ENCODE peak calls at places on chromosome X, in five cellular contexts. G, P, Z, V and Q are unnamed samples.

GRCh38 chrX:17038681-17039161 is 92.3 kb downstream of the REPS2 start:
- DNase-seq in G (no peak), P (no peak), Z (no peak), V (no peak), Q (no peak)

GRCh38 chrX:10509397-10509796 is 111.0 kb downstream of the MID1 start:
- DNase-seq in G (no peak), P (no peak), V (no peak), Z (no peak), Q (no peak)

GRCh38 chrX:46456125-46456922 is 88.9 kb downstream of the ZNF674 start:
- DNase-seq in P (no peak), Z (peak), G (no peak), V (no peak), Q (no peak)

GRCh38 chrX:7264399-7264798 is 116.4 kb upstream of the PUDP start:
- DNase-seq in G (no peak), P (no peak), V (no peak), Z (no peak), Q (no peak)

GRCh38 chrX:34300871-34301270 is 168.8 kb upstream of the FAM47A start:
- DNase-seq in P (no peak), Z (peak), G (peak), V (no peak), Q (peak)

GRCh38 chrX:16643160-16643559 is 6.8 kb upstream of the S100G start:
- DNase-seq in Z (no peak), G (no peak), P (no peak), V (no peak), Q (no peak)

GRCh38 chrX:12548746-12549145 is 242.5 kb upstream of the PRPS2 start:
- DNase-seq in Z (no peak), G (peak), P (no peak), V (no peak), Q (no peak)

GRCh38 chrX:108271397-108271787 is 166.8 kb downstream of the COL4A6 start:
- DNase-seq in Z (no peak), P (no peak), G (no peak), V (no peak), Q (no peak)

GRCh38 chrX:34371740-34372139 is 239.6 kb upstream of the FAM47A start:
- DNase-seq in V (no peak), P (no peak), Z (no peak), G (no peak), Q (no peak)

GRCh38 chrX:71994601-71995000 is 84.0 kb downstream of the NHSL2 start:
- DNase-seq in V (no peak), P (no peak), Z (no peak), G (no peak), Q (no peak)

GRCh38 chrX:10098235-10098819 is 58.4 kb upstream of the CLCN4 start:
- DNase-seq in P (no peak), V (no peak), Z (no peak), G (no peak), Q (no peak)

GRCh38 chrX:53281321-53281822 is at the start of gene IQSEC2:
- DNase-seq in Z (peak), G (no peak), P (peak), V (peak), Q (peak)

GRCh38 chrX:72306851-72307645 is 1.3 kb upstream of the CITED1 start:
- DNase-seq in P (peak), V (peak), Z (peak), G (peak), Q (peak)

GRCh38 chrX:16874458-16875095 is 4.4 kb upstream of the RBBP7 start:
- DNase-seq in P (no peak), Z (no peak), G (no peak), V (no peak), Q (no peak)

GRCh38 chrX:65595460-65595876 is 60.9 kb upstream of the LAS1L start:
- DNase-seq in V (peak), P (peak), G (peak), Z (peak), Q (peak)

GRCh38 chrX:34426334-34426733 is 230.8 kb downstream of the TMEM47 start:
- DNase-seq in P (no peak), Z (no peak), G (no peak), V (no peak), Q (no peak)

GRCh38 chrX:119753001-119753400 is 5.4 kb upstream of the SOWAHD start:
- DNase-seq in Z (no peak), P (no peak), G (no peak), V (no peak), Q (no peak)

GRCh38 chrX:20263474-20263873 is 3.2 kb downstream of the RPS6KA3 start:
- DNase-seq in G (no peak), V (no peak), Z (no peak), P (no peak), Q (no peak)

GRCh38 chrX:69124108-69124507 is 41.1 kb downstream of the PJA1 start:
- DNase-seq in V (no peak), P (no peak), G (no peak), Z (no peak), Q (no peak)

GRCh38 chrX:23773601-23774175 is 9.3 kb upstream of the SAT1 start:
- DNase-seq in V (no peak), P (no peak), G (no peak), Z (no peak), Q (no peak)

GRCh38 chrX:67693928-67694327 is 150.1 kb downstream of the AR start:
- DNase-seq in Z (no peak), V (no peak), P (no peak), G (no peak), Q (no peak)

GRCh38 chrX:134764202-134764785 is 106.0 kb upstream of the PLAC1 start:
- DNase-seq in P (no peak), G (no peak), V (no peak), Z (no peak), Q (no peak)

GRCh38 chrX:109372716-109373115 is 109.2 kb downstream of the GUCY2F start:
- DNase-seq in G (no peak), P (no peak), V (no peak), Z (no peak), Q (no peak)

GRCh38 chrX:48468693-48469691 is 1.1 kb downstream of the SLC38A5 start:
- DNase-seq in V (no peak), Z (no peak), P (no peak), G (no peak), Q (no peak)

GRCh38 chrX:337331-337831 is 18.8 kb upstream of the GTPBP6 start:
- DNase-seq in V (peak), Z (no peak), P (no peak), G (no peak), Q (no peak)

DNA sequence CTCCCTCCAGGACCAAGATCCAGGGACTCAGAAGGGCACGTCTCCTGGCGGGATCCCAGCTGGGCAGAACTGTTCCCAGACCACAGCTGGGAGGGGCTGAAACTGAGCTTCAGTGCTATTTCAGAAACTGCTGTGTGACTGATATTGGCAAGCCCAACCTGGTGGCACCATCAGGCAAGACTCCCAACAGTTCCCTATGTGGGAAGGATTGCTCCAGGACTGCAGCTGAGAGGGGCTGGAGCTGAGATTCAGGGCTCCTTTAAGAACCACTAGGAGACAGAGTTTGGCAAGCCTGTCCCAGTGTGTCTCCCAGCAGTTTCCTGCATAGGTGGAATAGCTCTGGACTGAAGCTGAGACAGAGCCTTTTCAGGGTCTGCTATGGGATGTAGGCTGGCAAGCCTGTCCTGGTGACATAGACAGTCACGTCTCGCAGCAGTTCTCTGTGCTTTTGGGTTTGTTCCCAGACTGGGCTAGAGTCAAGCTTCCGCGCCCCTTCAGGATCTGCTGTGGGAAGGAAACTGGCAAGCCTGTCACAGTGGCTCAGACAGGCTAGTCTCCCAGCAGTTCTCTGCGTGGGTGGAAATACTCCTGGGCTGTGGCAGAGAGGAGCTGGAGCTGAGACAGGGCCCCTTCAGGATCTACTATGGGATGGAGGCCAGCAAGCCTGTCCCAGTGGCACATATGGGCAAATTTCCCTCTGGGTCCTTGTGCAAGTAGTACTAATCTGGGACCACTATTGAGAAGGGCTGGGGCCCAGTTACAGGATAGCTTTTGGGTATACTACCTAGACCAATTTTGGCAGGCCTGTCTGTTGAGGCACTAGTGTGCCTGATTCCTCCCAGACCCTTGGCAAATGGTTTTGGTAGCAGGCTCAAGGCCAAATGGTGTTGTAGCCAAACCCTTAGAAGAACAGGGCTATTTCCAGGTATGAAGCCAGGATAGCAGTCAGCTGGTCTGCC is 20.2 kb upstream of the MED14 start:
- DNase-seq in P (no peak), V (no peak), G (no peak), Z (peak), Q (no peak)
- H3K4me3 ChIP-seq in P (no peak), V (no peak), G (no peak), Z (no peak), Q (no peak)

DNA sequence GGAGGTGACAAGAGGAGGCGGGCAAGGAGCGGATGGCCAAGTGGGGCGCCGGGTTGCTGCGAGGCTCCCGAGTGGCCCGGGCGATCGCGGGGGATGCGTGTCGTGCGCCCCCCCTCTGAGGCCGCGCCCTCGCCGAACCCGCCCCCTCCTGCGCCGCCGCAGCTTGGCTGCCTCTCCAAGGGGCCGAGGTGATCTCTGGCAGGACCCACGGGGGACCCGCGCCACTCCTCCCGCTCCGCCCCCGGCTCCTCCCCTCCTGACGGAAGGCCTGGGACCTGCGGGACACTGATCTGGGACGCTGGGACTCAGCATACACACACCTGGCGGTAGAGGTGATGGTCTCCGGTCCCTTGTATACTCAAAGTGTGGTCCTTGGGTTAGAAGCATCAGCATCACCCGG is 21.9 kb upstream of the FAM47C start:
- DNase-seq in G (no peak), Z (no peak), P (no peak), V (no peak), Q (no peak)
- H3K4me3 ChIP-seq in G (no peak), Z (no peak), P (no peak), V (peak), Q (no peak)

GRCh38 chrX:153688534-153688899 is 791 bp downstream of the SLC6A8 start:
- DNase-seq in P (no peak), G (no peak), Z (no peak), V (no peak), Q (no peak)

GRCh38 chrX:153690466-153690865 is 2.7 kb downstream of the SLC6A8 start:
- DNase-seq in V (peak), P (no peak), G (no peak), Z (no peak), Q (no peak)

GRCh38 chrX:153688900-153689590 is 1.3 kb downstream of the SLC6A8 start:
- DNase-seq in P (no peak), V (no peak), Z (peak), G (no peak), Q (peak)

GRCh38 chrX:153688071-153688470 is 345 bp downstream of the SLC6A8 start:
- DNase-seq in Z (no peak), V (no peak), G (no peak), P (no peak), Q (no peak)

GRCh38 chrX:153689654-153690465 is 2.1 kb downstream of the SLC6A8 start:
- DNase-seq in G (no peak), Z (no peak), P (peak), V (no peak), Q (peak)
- H3K4me3 ChIP-seq in G (peak), Z (no peak), P (no peak), V (no peak), Q (peak)

DNA sequence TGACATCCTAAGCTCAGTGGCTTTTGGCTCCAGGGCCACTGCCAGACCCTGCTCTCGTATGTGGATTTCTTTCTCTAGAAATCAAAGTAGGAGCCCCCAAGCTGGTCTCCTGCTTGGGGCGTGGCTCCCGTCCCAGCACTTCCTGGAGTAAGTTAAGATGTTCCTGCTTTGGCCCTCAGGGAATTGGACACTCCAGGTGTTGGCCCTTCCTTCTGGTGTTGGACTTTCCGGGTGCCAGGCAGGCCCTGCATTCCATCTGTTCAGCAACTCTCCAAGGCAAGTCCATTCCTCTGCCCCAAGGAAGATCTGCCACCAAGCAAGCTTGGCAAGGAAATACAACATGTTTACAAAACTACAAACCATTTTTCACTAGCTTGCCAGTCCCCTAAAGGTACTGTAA is 22.1 kb upstream of the GPC4 start:
- DNase-seq in G (no peak), V (no peak), P (no peak), Z (no peak), Q (no peak)
- H3K4me3 ChIP-seq in G (no peak), V (no peak), P (no peak), Z (no peak), Q (no peak)

DNA sequence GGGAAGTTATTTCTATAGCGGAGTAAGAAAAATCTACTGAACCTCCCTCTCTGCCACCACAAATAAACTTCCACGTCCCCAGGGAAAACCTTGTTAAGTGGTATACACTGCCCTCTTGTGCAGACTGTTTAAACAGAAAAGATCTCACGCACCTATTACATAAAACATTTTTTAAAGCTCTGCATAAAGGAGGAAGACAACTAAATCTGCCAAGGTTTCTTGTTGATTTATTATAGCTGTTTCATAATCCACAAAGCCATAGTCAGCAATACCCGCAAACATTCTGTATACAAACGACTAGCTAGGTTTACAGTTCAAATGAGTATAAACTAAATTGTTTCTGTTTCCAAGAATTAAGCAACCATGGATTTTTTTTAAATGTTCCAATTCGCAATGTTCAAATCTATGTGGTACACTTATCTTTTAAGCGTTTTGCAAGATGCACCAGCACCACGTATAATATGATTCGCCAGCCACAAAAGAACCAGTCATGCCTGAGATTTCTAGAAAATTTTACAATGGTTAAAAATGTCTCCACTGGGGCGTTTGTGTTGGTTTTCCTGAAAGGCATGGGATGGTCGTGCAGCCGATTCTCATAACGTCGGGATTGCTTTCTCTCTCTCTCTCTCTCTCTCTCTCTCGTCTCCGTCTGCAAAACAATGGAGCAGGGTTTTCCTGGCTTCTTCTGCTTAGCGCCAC is 164.6 kb downstream of the PRKX start:
- DNase-seq in G (peak), P (no peak), Z (peak), V (no peak), Q (no peak)
- H3K4me3 ChIP-seq in G (no peak), P (no peak), Z (peak), V (no peak), Q (no peak)

DNA sequence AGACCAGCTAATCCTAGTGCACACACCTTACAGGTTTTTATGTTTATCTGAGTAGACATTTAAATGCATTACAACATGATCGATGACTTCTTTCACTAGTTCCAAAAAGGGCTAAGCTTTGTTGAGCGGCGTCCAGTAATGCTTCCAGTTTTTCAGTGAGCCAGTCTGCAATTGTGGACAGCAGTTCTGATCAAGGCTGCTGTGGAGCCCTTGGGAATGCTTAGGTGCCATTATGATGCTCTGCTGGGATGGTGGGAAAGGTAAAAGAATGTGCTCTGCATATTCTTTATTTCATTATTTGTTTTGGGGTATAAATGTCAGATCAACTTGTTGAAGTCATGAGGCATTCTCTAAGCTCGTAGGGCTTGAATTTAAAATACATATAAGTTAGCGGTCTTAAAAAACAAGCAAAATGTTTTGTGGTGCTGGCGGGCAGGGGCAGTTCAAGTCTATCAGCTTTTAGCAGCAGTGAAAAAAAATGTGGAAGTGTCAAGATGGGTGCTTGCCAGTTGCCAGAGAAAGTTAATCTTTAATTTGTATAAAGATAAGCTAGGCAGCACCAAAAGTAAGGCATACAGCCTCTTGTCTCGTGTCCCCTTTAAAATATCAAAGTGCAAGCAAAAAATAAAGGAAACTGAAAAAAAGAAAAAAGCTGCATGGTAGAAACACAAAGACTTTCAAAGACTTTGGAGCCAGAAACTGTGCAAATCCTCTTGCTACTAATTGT is 5.8 kb downstream of the MID1IP1 start:
- DNase-seq in P (no peak), Z (no peak), G (no peak), V (no peak), Q (no peak)
- H3K4me3 ChIP-seq in P (no peak), Z (peak), G (no peak), V (no peak), Q (peak)

GRCh38 chrX:136712631-136713030 is 64.7 kb downstream of the CD40LG start:
- DNase-seq in P (no peak), Z (no peak), V (no peak), G (no peak), Q (no peak)

GRCh38 chrX:136708348-136708747 is 60.4 kb downstream of the CD40LG start:
- DNase-seq in G (no peak), Z (no peak), P (no peak), V (no peak), Q (no peak)

GRCh38 chrX:136710324-136710951 is 62.5 kb downstream of the CD40LG start:
- DNase-seq in P (no peak), G (no peak), Z (no peak), V (no peak), Q (no peak)

GRCh38 chrX:136714626-136715599 is 65.8 kb downstream of the ARHGEF6 start:
- DNase-seq in Z (no peak), V (no peak), P (no peak), G (no peak), Q (no peak)

DNA sequence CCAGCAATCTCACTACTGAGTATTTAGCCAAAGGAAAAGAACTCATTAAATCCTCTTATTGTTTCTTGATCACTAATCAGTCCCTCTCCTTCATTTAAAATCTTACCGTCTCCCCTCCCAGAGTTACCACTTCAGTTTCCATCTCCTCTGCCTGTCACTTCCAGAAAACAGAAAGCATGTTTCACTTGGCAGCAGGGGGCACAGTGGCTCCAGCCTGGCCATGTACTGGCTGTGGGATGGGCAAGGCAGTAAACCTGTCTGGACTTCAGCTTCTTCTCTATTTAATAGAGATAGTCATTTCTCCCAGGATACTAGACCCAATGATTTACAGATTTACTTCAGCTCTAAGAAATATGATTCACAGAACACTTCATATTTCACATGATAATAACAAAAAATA is 63.2 kb downstream of the CD40LG start:
- DNase-seq in G (no peak), V (no peak), Z (peak), P (peak), Q (peak)
- H3K4me3 ChIP-seq in G (no peak), V (no peak), Z (no peak), P (no peak), Q (no peak)

GRCh38 chrX:70921709-70922352 is 9.1 kb downstream of the SLC7A3 start:
- DNase-seq in V (no peak), Z (no peak), G (no peak), P (no peak), Q (no peak)
- H3K4me3 ChIP-seq in V (no peak), Z (no peak), G (no peak), P (no peak), Q (no peak)

GRCh38 chrX:2231570-2232192 is 269.1 kb downstream of the DHRSX start:
- DNase-seq in Z (no peak), G (no peak), P (no peak), V (no peak), Q (no peak)
- H3K4me3 ChIP-seq in Z (no peak), G (no peak), P (no peak), V (no peak), Q (no peak)

DNA sequence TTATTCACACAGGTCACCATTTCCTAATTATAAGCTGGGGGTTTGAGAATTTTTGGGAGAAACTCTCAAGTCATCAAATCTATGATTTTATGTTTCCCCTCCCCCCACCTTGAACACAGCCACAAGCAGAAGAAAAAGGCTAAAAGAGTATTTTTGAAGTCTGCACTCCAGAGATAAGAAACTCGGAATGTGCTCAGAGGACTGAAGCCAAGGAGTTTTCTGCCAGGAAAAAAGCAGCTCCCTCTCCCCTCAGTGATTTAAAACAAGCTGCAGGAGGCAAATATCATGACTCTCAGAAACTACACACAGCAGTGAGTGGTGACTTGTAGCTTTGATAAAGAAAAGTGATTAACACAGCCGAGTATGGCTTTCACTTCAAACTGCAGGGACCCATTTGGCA is 800.1 kb upstream of the FTHL17 start:
- DNase-seq in V (no peak), G (no peak), Z (peak), P (no peak), Q (no peak)
- H3K4me3 ChIP-seq in V (no peak), G (no peak), Z (no peak), P (no peak), Q (no peak)